ENCODE peak calls at places on chromosomes 6 and 20, in five cellular contexts. E is Calu3, H is HuH-7, P is NCI-H526 treated with DMSO at 0.1 percent for 48 hours, S is non-pigmented ciliary epithelial cell. F is an unnamed sample.

GRCh38 chr6:166955121-166955864 is 1.1 kb downstream of the RNASET2 start:
- DNase-seq in H (peak), P (no peak), E (peak), S (no peak), F (no peak)

GRCh38 chr6:100283288-100283687 is 181.4 kb downstream of the SIM1 start:
- DNase-seq in H (peak), E (peak), P (no peak), S (peak), F (no peak)

GRCh38 chr20:37615507-37616425 is 78.1 kb upstream of the CTNNBL1 start:
- DNase-seq in H (peak), P (peak), E (peak), S (no peak), F (peak)

GRCh38 chr20:55830124-55830828 is 175.0 kb downstream of the CBLN4 start:
- DNase-seq in S (no peak), H (no peak), P (no peak), E (no peak), F (no peak)

GRCh38 chr6:107230448-107230847 is 115.1 kb upstream of the BEND3 start:
- DNase-seq in P (no peak), H (no peak), S (no peak), E (no peak), F (no peak)

GRCh38 chr20:39670987-39671386 is 708.8 kb downstream of the DHX35 start:
- DNase-seq in E (no peak), P (no peak), S (no peak), H (no peak), F (no peak)

GRCh38 chr6:29989211-29989610 is 46.9 kb downstream of the HLA-A start:
- DNase-seq in E (no peak), H (no peak), S (no peak), P (no peak), F (no peak)

GRCh38 chr6:27531772-27532459 is 59.0 kb upstream of the ZNF184 start:
- DNase-seq in P (no peak), E (no peak), S (no peak), H (no peak), F (no peak)

GRCh38 chr6:12064538-12064937 is 52.4 kb downstream of the HIVEP1 start:
- DNase-seq in E (no peak), H (no peak), S (no peak), P (no peak), F (no peak)

GRCh38 chr6:135183532-135184440 is 2.7 kb downstream of the MYB start:
- DNase-seq in H (peak), E (peak), P (peak), S (no peak), F (peak)

GRCh38 chr20:10006461-10006860 is 28.3 kb upstream of the ANKEF1 start:
- DNase-seq in P (no peak), E (no peak), S (no peak), H (no peak), F (no peak)

GRCh38 chr6:169529931-169530761 is 171.7 kb downstream of the WDR27 start:
- DNase-seq in H (no peak), E (peak), P (no peak), S (no peak), F (no peak)

GRCh38 chr20:56628873-56629463 is at the start of gene TFAP2C:
- DNase-seq in S (no peak), E (peak), H (no peak), P (peak), F (no peak)

GRCh38 chr6:26121141-26122004 is 34.1 kb downstream of the HFE start:
- DNase-seq in E (peak), P (no peak), H (no peak), S (no peak), F (peak)

GRCh38 chr6:108591040-108591816 is 30.5 kb downstream of the FOXO3 start:
- DNase-seq in P (no peak), E (no peak), S (no peak), H (no peak), F (no peak)

GRCh38 chr20:56558968-56559367 is 25.9 kb downstream of the FAM209B start:
- DNase-seq in P (no peak), S (no peak), E (no peak), H (no peak), F (no peak)